ENCODE peak calls at places on chromosome 12, in five cellular contexts. X, T, S, L and W are unnamed samples.
A peak's percentile ranks its signal among the peaks of the same experiment; 100 is the strongest.

GRCh38 chr12:27841392-27841882 is 61.4 kb upstream of the MANSC4 start:
- DNase-seq in S (no peak), T (peak; percentile 94), L (no peak), X (peak; percentile 44), W (no peak)

GRCh38 chr12:87491089-87491488 is 538.1 kb downstream of the C12orf50 start:
- DNase-seq in S (no peak), L (no peak), X (no peak), T (no peak), W (no peak)

GRCh38 chr12:95215925-95216324 is 1.3 kb downstream of the FGD6 start:
- DNase-seq in T (peak; percentile 76), X (no peak), L (no peak), S (no peak), W (no peak)

GRCh38 chr12:53538209-53538689 is 31.0 kb upstream of the NPFF start:
- DNase-seq in L (peak; percentile 24), X (no peak), S (no peak), T (peak; percentile 90), W (peak; percentile 25)

GRCh38 chr12:29306267-29306666 is 74.7 kb downstream of the ERGIC2 start:
- DNase-seq in S (no peak), X (no peak), L (no peak), T (no peak), W (no peak)

GRCh38 chr12:116370004-116370404 is 92.5 kb upstream of the MED13L start:
- DNase-seq in X (no peak), T (peak; percentile 87), S (no peak), L (no peak), W (no peak)

GRCh38 chr12:93104535-93104934 is 175.4 kb upstream of the EEA1 start:
- DNase-seq in L (no peak), S (no peak), X (no peak), T (no peak), W (no peak)

GRCh38 chr12:44960423-44960822 is 84.3 kb upstream of the NELL2 start:
- DNase-seq in S (no peak), T (no peak), X (no peak), L (no peak), W (no peak)

GRCh38 chr12:42473561-42473960 is 116.0 kb downstream of the PRICKLE1 start:
- DNase-seq in X (no peak), L (no peak), S (no peak), T (no peak), W (peak; percentile 41)

GRCh38 chr12:121373748-121374147 is 21.5 kb upstream of the ANAPC5 start:
- DNase-seq in S (no peak), X (no peak), T (no peak), L (no peak), W (no peak)

GRCh38 chr12:15074351-15074750 is 101.5 kb downstream of the PDE6H start:
- DNase-seq in S (no peak), T (no peak), L (no peak), X (no peak), W (no peak)

GRCh38 chr12:86389949-86390348 is 133.8 kb upstream of the MGAT4C start:
- DNase-seq in S (no peak), T (peak; percentile 12), L (no peak), X (no peak), W (no peak)

GRCh38 chr12:114853003-114853529 is 169.1 kb upstream of the TBX3 start:
- DNase-seq in S (no peak), L (no peak), X (no peak), T (peak; percentile 65), W (no peak)

GRCh38 chr12:32450768-32451167 is 51.4 kb downstream of the FGD4 start:
- DNase-seq in S (no peak), X (no peak), L (no peak), T (no peak), W (no peak)

GRCh38 chr12:10395390-10395998 is 5.7 kb upstream of the KLRK1 start:
- DNase-seq in X (no peak), S (no peak), L (no peak), T (peak; percentile 94), W (no peak)

GRCh38 chr12:123126294-123127144 is 24.4 kb downstream of the PITPNM2 start:
- DNase-seq in X (peak; percentile 69), L (no peak), S (no peak), T (peak; percentile 94), W (no peak)

GRCh38 chr12:65673732-65674131 is 150.6 kb upstream of the HMGA2 start:
- DNase-seq in S (no peak), X (no peak), L (no peak), T (peak; percentile 63), W (no peak)

GRCh38 chr12:123010681-123011080 is 30.2 kb downstream of the ARL6IP4 start:
- DNase-seq in X (no peak), T (no peak), S (no peak), L (no peak), W (no peak)

GRCh38 chr12:90037740-90038139 is 329.1 kb upstream of the ATP2B1 start:
- DNase-seq in T (no peak), L (no peak), X (no peak), S (no peak), W (no peak)

GRCh38 chr12:122946690-122947271 is 19.5 kb downstream of the ABCB9 start:
- DNase-seq in S (peak; percentile 72), T (peak; percentile 98), L (peak; percentile 22), X (peak; percentile 92), W (peak; percentile 42)

GRCh38 chr12:74537126-74537706 is 419 bp upstream of the ATXN7L3B start:
- DNase-seq in T (peak; percentile 66), X (peak; percentile 50), S (no peak), L (no peak), W (peak; percentile 56)

GRCh38 chr12:97757431-97758091 is 295.0 kb downstream of the RMST start:
- DNase-seq in X (no peak), T (no peak), S (no peak), L (no peak), W (no peak)

GRCh38 chr12:69329669-69330428 is 18.3 kb upstream of the LYZ start:
- DNase-seq in S (no peak), X (no peak), T (no peak), L (no peak), W (no peak)

GRCh38 chr12:131607658-131608447 is 103.0 kb upstream of the SFSWAP start:
- DNase-seq in X (no peak), S (no peak), L (no peak), T (no peak), W (no peak)

GRCh38 chr12:1591543-1591942 is 2.8 kb downstream of the FBXL14 start:
- DNase-seq in T (peak; percentile 83), L (no peak), S (no peak), X (no peak), W (no peak)

GRCh38 chr12:116295327-116296263 is 18.1 kb upstream of the MED13L start:
- DNase-seq in L (no peak), S (no peak), T (no peak), X (no peak), W (no peak)